ENCODE peak calls at places on chromosome X, in five cellular contexts. V is GM23248; A is NCI-H1417; Z is stimulated activated CD4-positive, alpha-beta T cell treated with anti-CD3 and anti-CD28 coated beads, Interleukin-4, amount 100 ng/mL, for 24 hours; C is GM13977. P is an unnamed sample.

GRCh38 chrX:12159799-12160198 is 21.5 kb downstream of the FRMPD4 start:
- DNase-seq in V (no peak), C (no peak), Z (no peak), A (no peak), P (no peak)

GRCh38 chrX:23493941-23494374 is 159.3 kb downstream of the PTCHD1 start:
- DNase-seq in Z (no peak), V (no peak), C (no peak), A (no peak), P (peak)

GRCh38 chrX:153055827-153056748 is at the start of gene PNMA3:
- DNase-seq in Z (no peak), V (peak), A (no peak), C (no peak), P (no peak)

GRCh38 chrX:2423293-2423692 is 77.5 kb downstream of the DHRSX start:
- DNase-seq in A (no peak), Z (no peak), C (no peak), V (peak), P (no peak)

GRCh38 chrX:12411831-12412230 is 273.6 kb downstream of the FRMPD4 start:
- DNase-seq in C (no peak), V (no peak), Z (no peak), A (no peak), P (no peak)

GRCh38 chrX:8864151-8864550 is 63.0 kb upstream of the FAM9A start:
- DNase-seq in Z (no peak), A (no peak), V (no peak), C (no peak), P (no peak)

GRCh38 chrX:97740044-97740443 is 856.3 kb downstream of the RPA4 start:
- DNase-seq in C (no peak), Z (no peak), A (no peak), V (peak), P (no peak)

GRCh38 chrX:17432158-17432557 is 57.2 kb downstream of the NHS start:
- DNase-seq in C (no peak), Z (no peak), V (no peak), A (no peak), P (no peak)

GRCh38 chrX:151228935-151229334 is 52.6 kb downstream of the GPR50 start:
- DNase-seq in C (no peak), V (no peak), Z (no peak), A (no peak), P (no peak)

GRCh38 chrX:48599341-48599740 is 2.0 kb downstream of the WDR13 start:
- DNase-seq in A (no peak), V (no peak), C (no peak), Z (no peak), P (no peak)

GRCh38 chrX:132877954-132878536 is 80.4 kb downstream of the HS6ST2 start:
- DNase-seq in C (no peak), A (no peak), Z (no peak), V (no peak), P (no peak)

GRCh38 chrX:1093112-1093511 is 119.3 kb downstream of the CRLF2 start:
- DNase-seq in A (no peak), C (no peak), V (no peak), Z (peak), P (peak)